ENCODE peak calls at places on chromosome X, in seven cellular contexts. R is ACHN; K is HEK293T; U is heart left ventricle; Q is stimulated activated CD8-positive, alpha-beta memory T cell treated with anti-CD3 and anti-CD28 coated beads, Interleukin-7, amount 100 ng/mL, for 4 hours; N is activated T-cell treated with anti-CD3 and anti-CD28 coated beads for 1 hour; A is fibroblast of pulmonary artery. M is an unnamed sample.

GRCh38 chrX:45358417-45358816 is 157.7 kb upstream of the DIPK2B start:
- DNase-seq in R (no peak), K (no peak), U (no peak), Q (no peak), N (no peak), A (no peak), M (no peak)

GRCh38 chrX:46788902-46789301 is 30.0 kb upstream of the SLC9A7 start:
- DNase-seq in R (no peak), K (no peak), U (no peak), Q (no peak), N (no peak), A (no peak), M (peak)

GRCh38 chrX:77446029-77446585 is 1.1 kb upstream of the FGF16 start:
- DNase-seq in R (no peak), K (no peak), U (no peak), Q (no peak), N (no peak), A (no peak), M (no peak)

GRCh38 chrX:554271-554670 is 76.3 kb upstream of the SHOX start:
- DNase-seq in R (no peak), K (no peak), U (no peak), Q (no peak), N (no peak), A (no peak), M (no peak)

GRCh38 chrX:21944136-21944615 is 3.7 kb downstream of the SMS start:
- DNase-seq in R (no peak), K (no peak), U (no peak), Q (no peak), N (no peak), A (no peak), M (no peak)

GRCh38 chrX:153946910-153947769 is 2.7 kb upstream of the RENBP start:
- DNase-seq in R (peak), K (peak), U (peak), Q (no peak), N (peak), A (peak), M (peak)

GRCh38 chrX:42273387-42273786 is 350.0 kb upstream of the CASK start:
- DNase-seq in R (no peak), K (no peak), U (no peak), Q (no peak), N (no peak), A (no peak), M (no peak)

GRCh38 chrX:16188687-16189086 is 21.4 kb downstream of the MAGEB17 start:
- DNase-seq in R (no peak), K (no peak), U (no peak), Q (no peak), N (no peak), A (peak), M (no peak)

M was measured in HAP-1.